ENCODE peak calls at places on chromosomes 6 and 20, in seven cellular contexts. N, J, C, F, P, H and O are unnamed samples.

GRCh38 chr20:46870041-46870440 is 24.6 kb upstream of the EYA2 start:
- DNase-seq in N (no peak), J (no peak), C (no peak), F (no peak), P (no peak), H (no peak), O (peak; percentile 81)

GRCh38 chr6:14681699-14682487 is 564.0 kb upstream of the JARID2 start:
- DNase-seq in N (no peak), J (no peak), C (no peak), F (no peak), P (no peak), H (peak; percentile 23), O (no peak)

GRCh38 chr6:52123234-52123633 is 35.8 kb upstream of the PKHD1 start:
- DNase-seq in N (no peak), J (no peak), C (no peak), F (no peak), P (no peak), H (no peak), O (no peak)

GRCh38 chr20:58640446-58640845 is 10.6 kb upstream of the STX16 start:
- DNase-seq in N (no peak), J (no peak), C (no peak), F (peak; percentile 79), P (no peak), H (no peak), O (no peak)

GRCh38 chr20:46060301-46060881 is 29.4 kb downstream of the NCOA5 start:
- DNase-seq in N (peak; percentile 96), J (no peak), C (no peak), F (no peak), P (no peak), H (no peak), O (no peak)

GRCh38 chr6:36660771-36661471 is 17.6 kb upstream of the CDKN1A start:
- DNase-seq in N (no peak), J (peak; percentile 78), C (no peak), F (no peak), P (no peak), H (no peak), O (no peak)

GRCh38 chr6:139336488-139336887 is 38.0 kb downstream of the CITED2 start:
- DNase-seq in N (no peak), J (no peak), C (no peak), F (no peak), P (no peak), H (no peak), O (peak; percentile 32)

GRCh38 chr6:44386364-44386928 is 1.1 kb upstream of the CDC5L start:
- DNase-seq in N (no peak), J (no peak), C (no peak), F (no peak), P (no peak), H (no peak), O (no peak)

GRCh38 chr6:14275493-14275851 is 157.9 kb downstream of the CD83 start:
- DNase-seq in N (no peak), J (no peak), C (no peak), F (no peak), P (no peak), H (peak; percentile 51), O (peak; percentile 27)

GRCh38 chr6:4394786-4395185 is 259.4 kb upstream of the ECI2 start:
- DNase-seq in N (peak; percentile 89), J (no peak), C (no peak), F (no peak), P (no peak), H (no peak), O (no peak)

GRCh38 chr20:54293526-54293925 is 85.6 kb downstream of the PFDN4 start:
- DNase-seq in N (no peak), J (no peak), C (no peak), F (no peak), P (no peak), H (peak; percentile 4), O (no peak)

GRCh38 chr6:13395272-13396237 is 67.2 kb upstream of the TBC1D7 start:
- DNase-seq in N (no peak), J (no peak), C (no peak), F (peak; percentile 87), P (peak; percentile 49), H (peak; percentile 79), O (peak; percentile 35)

GRCh38 chr6:4645713-4646356 is 130.4 kb upstream of the CDYL start:
- DNase-seq in N (no peak), J (no peak), C (no peak), F (no peak), P (no peak), H (no peak), O (no peak)

GRCh38 chr6:10141756-10142443 is 273.0 kb downstream of the TFAP2A start:
- DNase-seq in N (no peak), J (no peak), C (no peak), F (peak; percentile 14), P (no peak), H (no peak), O (no peak)

GRCh38 chr20:1083431-1084080 is 34.8 kb upstream of the PSMF1 start:
- DNase-seq in N (no peak), J (no peak), C (no peak), F (no peak), P (no peak), H (no peak), O (no peak)

GRCh38 chr20:37397076-37397953 is 51.4 kb downstream of the SRC start:
- DNase-seq in N (no peak), J (no peak), C (no peak), F (no peak), P (no peak), H (no peak), O (peak; percentile 88)

GRCh38 chr6:37982320-37982719 is 162.8 kb downstream of the ZFAND3 start:
- DNase-seq in N (no peak), J (no peak), C (no peak), F (no peak), P (no peak), H (no peak), O (no peak)

GRCh38 chr6:20885076-20885475 is 350.8 kb downstream of the CDKAL1 start:
- DNase-seq in N (no peak), J (no peak), C (no peak), F (no peak), P (no peak), H (no peak), O (no peak)

GRCh38 chr20:49889245-49889942 is 25.9 kb downstream of the SPATA2 start:
- DNase-seq in N (no peak), J (no peak), C (no peak), F (no peak), P (no peak), H (no peak), O (no peak)

GRCh38 chr6:110409794-110410193 is 5.6 kb downstream of the DDO start:
- DNase-seq in N (no peak), J (no peak), C (no peak), F (no peak), P (no peak), H (no peak), O (no peak)

GRCh38 chr6:139407718-139408222 is 33.3 kb upstream of the CITED2 start:
- DNase-seq in N (no peak), J (no peak), C (no peak), F (peak; percentile 90), P (no peak), H (peak; percentile 99), O (peak; percentile 57)

GRCh38 chr6:14276667-14277404 is 159.3 kb downstream of the CD83 start:
- DNase-seq in N (no peak), J (no peak), C (no peak), F (peak; percentile 39), P (peak; percentile 26), H (no peak), O (no peak)

GRCh38 chr6:169622618-169623017 is 79.2 kb downstream of the WDR27 start:
- DNase-seq in N (no peak), J (no peak), C (no peak), F (no peak), P (no peak), H (no peak), O (no peak)

GRCh38 chr6:109318328-109318876 is 63.9 kb downstream of the CD164 start:
- DNase-seq in N (peak; percentile 90), J (no peak), C (no peak), F (no peak), P (no peak), H (no peak), O (peak; percentile 58)

GRCh38 chr20:7993703-7994102 is 25.9 kb downstream of the TMX4 start:
- DNase-seq in N (no peak), J (no peak), C (no peak), F (no peak), P (no peak), H (no peak), O (no peak)

GRCh38 chr20:10792291-10792690 is 118.5 kb upstream of the JAG1 start:
- DNase-seq in N (no peak), J (no peak), C (no peak), F (peak; percentile 17), P (no peak), H (no peak), O (no peak)